ENCODE peak calls at places on chromosomes 3 and 15, in nine cellular contexts. J is T-helper 2 cell; W is H9; Z is left colon; V is stimulated activated CD4-positive, alpha-beta T cell treated with anti-CD3 and anti-CD28 coated beads, Interleukin-2, amount 100 ng/mL, for 24 hours; P is activated T-helper 9 cell treated with anti-CD3 and anti-CD28 coated beads, Interleukin-2, amount 50 U/mL, for 16 hours; R is foreskin fibroblast; S is fibroblast of the conjunctiva; E is Karpas-422. T is an unnamed sample.

GRCh38 chr15:65212097-65212496 is 824 bp upstream of the CILP start:
- DNase-seq in E (peak; percentile 89), V (peak; percentile 50), P (no peak), W (peak; percentile 69), S (no peak), R (no peak), Z (peak; percentile 19), J (no peak), T (no peak)

GRCh38 chr3:159928071-159928491 is 60.6 kb upstream of the IL12A start:
- DNase-seq in R (peak; percentile 46), V (no peak), Z (no peak), S (no peak), P (no peak), E (no peak), J (no peak), W (no peak), T (no peak)

GRCh38 chr3:148054999-148055398 is 642.7 kb upstream of the AGTR1 start:
- DNase-seq in Z (no peak), E (no peak), W (no peak), R (no peak), S (no peak), J (no peak), P (no peak), V (no peak), T (no peak)

GRCh38 chr3:39644176-39644575 is 165.2 kb upstream of the MYRIP start:
- DNase-seq in Z (no peak), P (no peak), S (peak; percentile 59), W (no peak), R (peak; percentile 77), E (no peak), J (no peak), V (no peak), T (peak; percentile 44)

GRCh38 chr15:82122754-82123400 is 77.1 kb upstream of the MEX3B start:
- DNase-seq in R (peak; percentile 97), E (no peak), S (peak; percentile 91), W (no peak), J (no peak), Z (no peak), V (no peak), P (no peak), T (peak; percentile 95)

GRCh38 chr15:40265355-40265754 is 17.5 kb downstream of the ANKRD63 start:
- DNase-seq in R (no peak), V (no peak), W (no peak), J (no peak), E (no peak), S (no peak), P (no peak), Z (peak; percentile 44), T (no peak)

GRCh38 chr3:71581981-71582611 is 1.4 kb downstream of the FOXP1 start:
- DNase-seq in S (no peak), J (peak; percentile 5), V (peak; percentile 69), R (no peak), Z (peak; percentile 67), E (peak; percentile 98), W (peak; percentile 69), P (peak; percentile 25), T (no peak)

GRCh38 chr3:169964176-169964575 is 2.4 kb upstream of the SEC62 start:
- DNase-seq in E (no peak), P (no peak), V (no peak), Z (no peak), J (no peak), S (no peak), R (peak; percentile 28), W (no peak), T (no peak)

GRCh38 chr15:77944002-77944867 is 133.3 kb downstream of the TBC1D2B start:
- DNase-seq in V (peak; percentile 61), S (peak; percentile 67), P (peak; percentile 7), E (peak; percentile 43), R (peak; percentile 67), W (peak; percentile 91), Z (peak; percentile 89), J (no peak), T (peak; percentile 16)

T was measured in AG04450.